ENCODE peak calls at places on chromosome 1, in seven cellular contexts. One of them, this sample, is unnamed.

GRCh38 chr1:19033926-19034680 is 77.6 kb upstream of the IFFO2 start:
- DNase-seq in lower leg skin: peak; percentile 71
- DNase-seq in lung: no peak
- DNase-seq in PC-3: peak; percentile 97
- DNase-seq in fibroblast of mammary gland: peak; percentile 54
- DNase-seq in MCF 10A: peak; percentile 89
- DNase-seq in adrenal gland: no peak
- DNase-seq in this sample: peak; percentile 11

GRCh38 chr1:226406401-226406881 is 1.5 kb downstream of the PARP1 start:
- DNase-seq in MCF 10A: peak; percentile 81
- DNase-seq in fibroblast of mammary gland: peak; percentile 29
- DNase-seq in PC-3: peak; percentile 97
- DNase-seq in lower leg skin: no peak
- DNase-seq in adrenal gland: no peak
- DNase-seq in lung: no peak
- DNase-seq in this sample: peak; percentile 16

GRCh38 chr1:18874600-18874999 is 15.1 kb upstream of the TAS1R2 start:
- DNase-seq in lower leg skin: no peak
- DNase-seq in fibroblast of mammary gland: no peak
- DNase-seq in adrenal gland: no peak
- DNase-seq in lung: no peak
- DNase-seq in MCF 10A: no peak
- DNase-seq in PC-3: no peak
- DNase-seq in this sample: peak; percentile 8

GRCh38 chr1:203128691-203129500 is 1.4 kb downstream of the ADORA1 start:
- DNase-seq in fibroblast of mammary gland: no peak
- DNase-seq in lower leg skin: no peak
- DNase-seq in adrenal gland: no peak
- DNase-seq in lung: no peak
- DNase-seq in MCF 10A: no peak
- DNase-seq in PC-3: no peak
- DNase-seq in this sample: no peak

GRCh38 chr1:201126832-201127754 is at the start of gene ASCL5:
- DNase-seq in adrenal gland: no peak
- DNase-seq in fibroblast of mammary gland: peak; percentile 37
- DNase-seq in MCF 10A: peak; percentile 73
- DNase-seq in PC-3: peak; percentile 100
- DNase-seq in lung: peak; percentile 50
- DNase-seq in lower leg skin: no peak
- DNase-seq in this sample: peak; percentile 21

GRCh38 chr1:6008084-6008415 is 15.8 kb upstream of the NPHP4 start:
- DNase-seq in fibroblast of mammary gland: no peak
- DNase-seq in lower leg skin: no peak
- DNase-seq in PC-3: no peak
- DNase-seq in lung: no peak
- DNase-seq in adrenal gland: no peak
- DNase-seq in MCF 10A: no peak
- DNase-seq in this sample: no peak

GRCh38 chr1:27602510-27603319 is 1.2 kb downstream of the AHDC1 start:
- DNase-seq in PC-3: peak; percentile 45
- DNase-seq in MCF 10A: peak; percentile 41
- DNase-seq in lung: no peak
- DNase-seq in adrenal gland: peak; percentile 57
- DNase-seq in lower leg skin: no peak
- DNase-seq in fibroblast of mammary gland: no peak
- DNase-seq in this sample: no peak

GRCh38 chr1:114063544-114063943 is 84.3 kb downstream of the OLFML3 start:
- DNase-seq in MCF 10A: no peak
- DNase-seq in fibroblast of mammary gland: no peak
- DNase-seq in lung: no peak
- DNase-seq in adrenal gland: no peak
- DNase-seq in lower leg skin: no peak
- DNase-seq in PC-3: no peak
- DNase-seq in this sample: no peak

GRCh38 chr1:216456682-216457081 is 33.4 kb upstream of the USH2A start:
- DNase-seq in fibroblast of mammary gland: peak; percentile 80
- DNase-seq in MCF 10A: peak; percentile 81
- DNase-seq in adrenal gland: no peak
- DNase-seq in lower leg skin: no peak
- DNase-seq in lung: no peak
- DNase-seq in PC-3: peak; percentile 97
- DNase-seq in this sample: peak; percentile 59

GRCh38 chr1:41440321-41441090 is 44.0 kb downstream of the EDN2 start:
- DNase-seq in MCF 10A: no peak
- DNase-seq in lung: no peak
- DNase-seq in fibroblast of mammary gland: peak; percentile 52
- DNase-seq in lower leg skin: no peak
- DNase-seq in adrenal gland: no peak
- DNase-seq in PC-3: no peak
- DNase-seq in this sample: no peak

GRCh38 chr1:42978317-42979036 is 19.8 kb upstream of the SLC2A1 start:
- DNase-seq in adrenal gland: no peak
- DNase-seq in lung: no peak
- DNase-seq in lower leg skin: no peak
- DNase-seq in MCF 10A: no peak
- DNase-seq in PC-3: no peak
- DNase-seq in fibroblast of mammary gland: no peak
- DNase-seq in this sample: no peak

GRCh38 chr1:75614455-75615379 is 3.8 kb upstream of the SLC44A5 start:
- DNase-seq in fibroblast of mammary gland: peak; percentile 16
- DNase-seq in PC-3: peak; percentile 11
- DNase-seq in MCF 10A: no peak
- DNase-seq in lower leg skin: no peak
- DNase-seq in lung: peak; percentile 29
- DNase-seq in adrenal gland: no peak
- DNase-seq in this sample: no peak

GRCh38 chr1:235624751-235625192 is 24.8 kb downstream of the GNG4 start:
- DNase-seq in lower leg skin: no peak
- DNase-seq in fibroblast of mammary gland: peak; percentile 47
- DNase-seq in lung: no peak
- DNase-seq in adrenal gland: no peak
- DNase-seq in MCF 10A: no peak
- DNase-seq in PC-3: no peak
- DNase-seq in this sample: peak; percentile 61

GRCh38 chr1:212237651-212238050 is 47.6 kb upstream of the PPP2R5A start:
- DNase-seq in PC-3: peak; percentile 56
- DNase-seq in adrenal gland: no peak
- DNase-seq in fibroblast of mammary gland: peak; percentile 35
- DNase-seq in MCF 10A: peak; percentile 78
- DNase-seq in lower leg skin: no peak
- DNase-seq in lung: no peak
- DNase-seq in this sample: no peak

GRCh38 chr1:53710584-53710983 is 28.4 kb downstream of the GLIS1 start:
- DNase-seq in adrenal gland: no peak
- DNase-seq in PC-3: no peak
- DNase-seq in fibroblast of mammary gland: peak; percentile 30
- DNase-seq in MCF 10A: no peak
- DNase-seq in lower leg skin: no peak
- DNase-seq in lung: no peak
- DNase-seq in this sample: no peak

GRCh38 chr1:67945733-67946374 is 104.6 kb downstream of the DIRAS3 start:
- DNase-seq in fibroblast of mammary gland: no peak
- DNase-seq in MCF 10A: no peak
- DNase-seq in lower leg skin: no peak
- DNase-seq in adrenal gland: peak; percentile 43
- DNase-seq in PC-3: no peak
- DNase-seq in lung: no peak
- DNase-seq in this sample: no peak

GRCh38 chr1:35544976-35545375 is 12.2 kb downstream of the KIAA0319L start:
- DNase-seq in adrenal gland: peak; percentile 69
- DNase-seq in MCF 10A: peak; percentile 76
- DNase-seq in PC-3: peak; percentile 37
- DNase-seq in fibroblast of mammary gland: peak; percentile 56
- DNase-seq in lung: peak; percentile 61
- DNase-seq in lower leg skin: no peak
- DNase-seq in this sample: peak; percentile 47

GRCh38 chr1:235920596-235921375 is 54.1 kb upstream of the LYST start:
- DNase-seq in MCF 10A: no peak
- DNase-seq in fibroblast of mammary gland: no peak
- DNase-seq in lower leg skin: no peak
- DNase-seq in adrenal gland: no peak
- DNase-seq in PC-3: no peak
- DNase-seq in lung: no peak
- DNase-seq in this sample: peak; percentile 62

GRCh38 chr1:240776237-240776636 is 164.3 kb upstream of the GREM2 start:
- DNase-seq in fibroblast of mammary gland: no peak
- DNase-seq in PC-3: no peak
- DNase-seq in lower leg skin: no peak
- DNase-seq in adrenal gland: no peak
- DNase-seq in MCF 10A: no peak
- DNase-seq in lung: no peak
- DNase-seq in this sample: no peak

GRCh38 chr1:20491866-20492265 is 5.9 kb upstream of the CAMK2N1 start:
- DNase-seq in PC-3: no peak
- DNase-seq in lung: no peak
- DNase-seq in adrenal gland: no peak
- DNase-seq in MCF 10A: no peak
- DNase-seq in lower leg skin: no peak
- DNase-seq in fibroblast of mammary gland: no peak
- DNase-seq in this sample: no peak

DNA sequence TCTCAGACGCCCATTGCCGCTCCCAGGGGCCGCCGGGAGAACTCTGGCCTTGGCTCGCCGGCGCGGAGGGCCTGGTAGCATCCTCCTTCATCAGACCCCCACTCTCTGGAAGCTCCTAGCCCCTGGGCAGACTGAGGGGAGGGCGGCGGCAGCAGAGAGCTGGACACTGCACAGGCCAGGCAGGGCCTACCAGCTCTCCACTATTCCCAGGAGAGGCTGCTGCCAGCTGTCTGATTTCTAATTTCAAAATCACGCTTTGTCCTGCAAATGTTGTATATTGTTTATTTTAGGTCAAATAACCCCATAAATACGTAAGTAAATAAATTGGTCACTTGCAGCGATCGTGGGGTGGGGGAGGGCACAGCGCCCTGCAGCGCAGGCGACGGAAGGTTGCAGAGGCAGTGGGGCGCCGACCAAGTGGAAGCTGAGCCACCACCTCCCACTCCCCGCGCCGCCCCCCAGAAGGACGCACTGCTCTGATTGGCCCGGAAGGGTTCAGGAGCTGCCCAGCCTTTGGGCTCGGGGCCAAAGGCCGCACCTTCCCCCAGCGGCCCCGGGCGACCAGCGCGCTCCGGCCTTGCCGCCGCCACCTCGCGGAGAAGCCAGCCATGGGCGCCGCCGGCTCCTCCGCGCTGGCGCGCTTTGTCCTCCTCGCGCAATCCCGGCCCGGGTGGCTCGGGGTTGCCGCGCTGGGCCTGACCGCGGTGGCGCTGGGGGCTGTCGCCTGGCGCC is at the start of gene MTARC1:
- DNase-seq in PC-3: peak; percentile 91
- DNase-seq in fibroblast of mammary gland: peak; percentile 46
- DNase-seq in lung: peak; percentile 85
- DNase-seq in lower leg skin: no peak
- DNase-seq in MCF 10A: peak; percentile 76
- DNase-seq in adrenal gland: peak; percentile 77
- DNase-seq in this sample: peak; percentile 11
- TF ChIP-seq CTCF in PC-3: peak; percentile 26
- TF ChIP-seq CTCF in fibroblast of mammary gland: no peak
- TF ChIP-seq CTCF in lung: no peak
- TF ChIP-seq CTCF in lower leg skin: no peak
- TF ChIP-seq CTCF in MCF 10A: peak; percentile 22
- TF ChIP-seq CTCF in adrenal gland: no peak
- TF ChIP-seq CTCF in this sample: peak; percentile 12

GRCh38 chr1:77825356-77825709 is 45.9 kb downstream of the MIGA1 start:
- DNase-seq in lower leg skin: peak; percentile 63
- DNase-seq in MCF 10A: peak; percentile 91
- DNase-seq in lung: peak; percentile 50
- DNase-seq in adrenal gland: peak; percentile 33
- DNase-seq in fibroblast of mammary gland: peak; percentile 91
- DNase-seq in PC-3: peak; percentile 74
- DNase-seq in this sample: peak; percentile 86
- TF ChIP-seq CTCF in lower leg skin: no peak
- TF ChIP-seq CTCF in MCF 10A: peak; percentile 24
- TF ChIP-seq CTCF in lung: no peak
- TF ChIP-seq CTCF in adrenal gland: no peak
- TF ChIP-seq CTCF in fibroblast of mammary gland: peak; percentile 28
- TF ChIP-seq CTCF in PC-3: peak; percentile 65
- TF ChIP-seq CTCF in this sample: no peak

DNA sequence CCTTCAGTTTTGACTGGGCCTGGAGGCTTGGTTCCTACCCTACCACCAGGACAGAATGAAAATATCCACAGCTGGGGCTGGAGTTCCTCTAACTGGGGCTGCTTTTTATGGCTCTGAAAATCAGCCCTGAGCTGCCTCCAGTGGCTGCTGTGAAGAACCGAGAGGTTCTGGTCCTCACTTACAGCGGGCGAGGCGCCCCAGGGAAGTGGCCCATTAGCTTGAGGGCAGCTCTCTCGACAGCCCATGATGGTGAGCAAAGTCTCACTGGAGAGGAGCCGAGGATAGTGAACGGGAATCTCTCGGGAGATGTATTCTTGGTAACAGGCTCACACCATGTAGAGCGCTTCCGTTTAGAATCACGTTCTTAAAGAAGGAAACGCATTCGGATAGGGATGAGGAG is 459.7 kb downstream of the KIF26B start:
- DNase-seq in lung: no peak
- DNase-seq in adrenal gland: no peak
- DNase-seq in lower leg skin: no peak
- DNase-seq in PC-3: no peak
- DNase-seq in MCF 10A: no peak
- DNase-seq in fibroblast of mammary gland: peak; percentile 38
- DNase-seq in this sample: no peak
- TF ChIP-seq CTCF in lung: no peak
- TF ChIP-seq CTCF in adrenal gland: no peak
- TF ChIP-seq CTCF in lower leg skin: no peak
- TF ChIP-seq CTCF in PC-3: no peak
- TF ChIP-seq CTCF in MCF 10A: no peak
- TF ChIP-seq CTCF in fibroblast of mammary gland: no peak
- TF ChIP-seq CTCF in this sample: no peak

DNA sequence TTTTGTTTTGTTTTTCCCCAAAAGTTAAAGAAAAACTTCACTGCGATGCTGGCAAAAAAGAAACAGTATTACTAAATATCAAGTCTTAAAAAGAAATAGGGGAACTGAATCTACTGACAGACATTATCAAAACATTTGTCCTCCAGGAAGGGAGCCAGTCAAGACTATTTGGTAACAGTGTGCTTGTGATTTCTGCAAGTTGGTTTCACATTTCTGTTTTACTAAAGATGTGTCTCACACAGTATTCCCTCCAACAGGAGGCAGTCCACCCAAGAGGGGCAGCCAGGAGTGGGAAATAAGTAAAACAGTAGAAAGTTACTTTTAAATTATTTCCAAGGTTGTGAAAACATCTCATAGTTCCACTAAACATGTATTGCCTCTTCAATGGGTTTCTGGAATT is 74.4 kb upstream of the SDC3 start:
- DNase-seq in fibroblast of mammary gland: peak; percentile 22
- DNase-seq in adrenal gland: no peak
- DNase-seq in MCF 10A: no peak
- DNase-seq in lower leg skin: peak; percentile 43
- DNase-seq in lung: no peak
- DNase-seq in PC-3: no peak
- DNase-seq in this sample: peak; percentile 38
- TF ChIP-seq CTCF in fibroblast of mammary gland: peak; percentile 16
- TF ChIP-seq CTCF in adrenal gland: no peak
- TF ChIP-seq CTCF in MCF 10A: no peak
- TF ChIP-seq CTCF in lower leg skin: no peak
- TF ChIP-seq CTCF in lung: no peak
- TF ChIP-seq CTCF in PC-3: no peak
- TF ChIP-seq CTCF in this sample: peak; percentile 19